ENCODE peak calls at places on chromosomes 5 and 9, in six cellular contexts. U, H, N, P, I and K are unnamed samples.

GRCh38 chr5:61277781-61278180 is 54.3 kb upstream of the ZSWIM6 start:
- DNase-seq in U (peak), H (no peak), N (no peak), P (no peak), I (peak), K (peak)

GRCh38 chr9:105233836-105234235 is 10.6 kb upstream of the SLC44A1 start:
- DNase-seq in U (no peak), H (peak), N (no peak), P (no peak), I (peak), K (peak)

GRCh38 chr9:504921-505821 is 290.5 kb downstream of the DOCK8 start:
- DNase-seq in U (peak), H (no peak), N (peak), P (no peak), I (peak), K (peak)

GRCh38 chr5:75089137-75089536 is 36.8 kb upstream of the GCNT4 start:
- DNase-seq in U (no peak), H (peak), N (no peak), P (peak), I (peak), K (peak)

GRCh38 chr9:133842174-133842573 is 104.0 kb upstream of the SARDH start:
- DNase-seq in U (no peak), H (no peak), N (no peak), P (no peak), I (no peak), K (no peak)

GRCh38 chr5:112930082-112930344 is 8.0 kb upstream of the REEP5 start:
- DNase-seq in U (no peak), H (no peak), N (no peak), P (no peak), I (no peak), K (no peak)

GRCh38 chr5:180161420-180162303 is 47.3 kb downstream of the RASGEF1C start:
- DNase-seq in U (no peak), H (peak), N (peak), P (no peak), I (no peak), K (no peak)

GRCh38 chr5:68110264-68110663 is 105.3 kb upstream of the PIK3R1 start:
- DNase-seq in U (no peak), H (no peak), N (no peak), P (no peak), I (no peak), K (no peak)

GRCh38 chr5:171475551-171476035 is 56.1 kb downstream of the FGF18 start:
- DNase-seq in U (no peak), H (no peak), N (no peak), P (no peak), I (peak), K (peak)

GRCh38 chr9:68552700-68553099 is 12.0 kb upstream of the TMEM252 start:
- DNase-seq in U (peak), H (peak), N (no peak), P (peak), I (peak), K (peak)

GRCh38 chr9:31799953-31800609 is 584.4 kb upstream of the ACO1 start:
- DNase-seq in U (peak), H (peak), N (no peak), P (no peak), I (peak), K (peak)

GRCh38 chr9:107094370-107094769 is 188.7 kb upstream of the RAD23B start:
- DNase-seq in U (no peak), H (no peak), N (no peak), P (no peak), I (no peak), K (no peak)

GRCh38 chr5:66617991-66618768 is 22.0 kb downstream of the MAST4 start:
- DNase-seq in U (no peak), H (no peak), N (no peak), P (no peak), I (no peak), K (no peak)

GRCh38 chr5:7043797-7044196 is 330.6 kb downstream of the TENT4A start:
- DNase-seq in U (no peak), H (no peak), N (no peak), P (no peak), I (no peak), K (no peak)

GRCh38 chr9:128920381-128921058 is at the start of gene PHYHD1:
- DNase-seq in U (peak), H (peak), N (peak), P (peak), I (peak), K (no peak)

GRCh38 chr5:158979290-158979689 is 120.4 kb downstream of the EBF1 start:
- DNase-seq in U (no peak), H (no peak), N (no peak), P (no peak), I (no peak), K (no peak)

GRCh38 chr9:74138182-74138581 is 359.0 kb upstream of the RORB start:
- DNase-seq in U (no peak), H (no peak), N (no peak), P (no peak), I (no peak), K (no peak)

GRCh38 chr5:164868761-164869160 is 1363.3 kb downstream of the MAT2B start:
- DNase-seq in U (no peak), H (no peak), N (no peak), P (no peak), I (peak), K (no peak)

GRCh38 chr9:126607086-126607485 is 6.6 kb upstream of the LMX1B start:
- DNase-seq in U (no peak), H (no peak), N (no peak), P (no peak), I (no peak), K (no peak)

GRCh38 chr9:26169684-26170083 is 491.4 kb upstream of the TUSC1 start:
- DNase-seq in U (peak), H (peak), N (no peak), P (no peak), I (peak), K (peak)

GRCh38 chr5:134162592-134162991 is 14.2 kb downstream of the SKP1 start:
- DNase-seq in U (no peak), H (no peak), N (no peak), P (no peak), I (no peak), K (no peak)

GRCh38 chr5:133086366-133086875 is 34.6 kb downstream of the HSPA4 start:
- DNase-seq in U (no peak), H (no peak), N (no peak), P (no peak), I (no peak), K (no peak)

GRCh38 chr5:173412151-173412550 is 83.9 kb upstream of the STC2 start:
- DNase-seq in U (no peak), H (no peak), N (no peak), P (no peak), I (no peak), K (no peak)

GRCh38 chr5:149049371-149049781 is 13.5 kb downstream of the SH3TC2 start:
- DNase-seq in U (no peak), H (peak), N (no peak), P (no peak), I (peak), K (peak)

GRCh38 chr5:40410231-40410861 is 269.4 kb upstream of the PTGER4 start:
- DNase-seq in U (peak), H (peak), N (peak), P (peak), I (peak), K (no peak)

GRCh38 chr5:92930057-92930456 is 651.0 kb downstream of the NR2F1-AS1 start:
- DNase-seq in U (no peak), H (no peak), N (no peak), P (no peak), I (no peak), K (no peak)

GRCh38 chr9:122347348-122348287 is 23.2 kb upstream of the PTGS1 start:
- DNase-seq in U (peak), H (no peak), N (peak), P (no peak), I (peak), K (peak)

GRCh38 chr5:107365355-107366109 is 305.2 kb downstream of the EFNA5 start:
- DNase-seq in U (no peak), H (peak), N (no peak), P (peak), I (peak), K (peak)

GRCh38 chr9:124128568-124128967 is 117.0 kb downstream of the LHX2 start:
- DNase-seq in U (no peak), H (no peak), N (no peak), P (no peak), I (peak), K (no peak)